ENCODE peak calls at places on chromosome 12, in nine cellular contexts. One of them, this sample, is unnamed. For H3K4me1, the result is how much of the 10 kb centered on the place peaks cover.

GRCh38 chr12:130680451-130680990 is 35.6 kb downstream of the RIMBP2 start:
- DNase-seq in lower lobe of right lung: no peak
- DNase-seq in IMR-90: no peak
- DNase-seq in thoracic aorta: no peak
- DNase-seq in MM.1S: no peak
- DNase-seq in body of pancreas: no peak
- DNase-seq in mesenchymal stem cell: no peak
- DNase-seq in aorta: no peak
- DNase-seq in H9: no peak
- DNase-seq in this sample: no peak

GRCh38 chr12:29088611-29089219 is 60.4 kb upstream of the FAR2 start:
- DNase-seq in lower lobe of right lung: no peak
- DNase-seq in IMR-90: peak
- DNase-seq in thoracic aorta: no peak
- DNase-seq in MM.1S: peak
- DNase-seq in body of pancreas: no peak
- DNase-seq in mesenchymal stem cell: peak
- DNase-seq in aorta: no peak
- DNase-seq in H9: no peak
- DNase-seq in this sample: no peak

GRCh38 chr12:128609861-128610260 is 213.9 kb downstream of the SLC15A4 start:
- DNase-seq in lower lobe of right lung: no peak
- DNase-seq in IMR-90: no peak
- DNase-seq in thoracic aorta: no peak
- DNase-seq in MM.1S: no peak
- DNase-seq in body of pancreas: no peak
- DNase-seq in mesenchymal stem cell: no peak
- DNase-seq in aorta: no peak
- DNase-seq in H9: peak
- DNase-seq in this sample: no peak

GRCh38 chr12:118925407-118926202 is 55.7 kb upstream of the SRRM4 start:
- DNase-seq in lower lobe of right lung: no peak
- DNase-seq in IMR-90: no peak
- DNase-seq in thoracic aorta: no peak
- DNase-seq in MM.1S: no peak
- DNase-seq in body of pancreas: no peak
- DNase-seq in mesenchymal stem cell: no peak
- DNase-seq in aorta: no peak
- DNase-seq in H9: no peak
- DNase-seq in this sample: peak

GRCh38 chr12:67681145-67681778 is 32.7 kb downstream of the DYRK2 start:
- DNase-seq in lower lobe of right lung: no peak
- DNase-seq in IMR-90: peak
- DNase-seq in thoracic aorta: peak
- DNase-seq in MM.1S: no peak
- DNase-seq in body of pancreas: no peak
- DNase-seq in mesenchymal stem cell: peak
- DNase-seq in aorta: no peak
- DNase-seq in H9: no peak
- DNase-seq in this sample: peak

GRCh38 chr12:116319851-116320621 is 42.5 kb upstream of the MED13L start:
- DNase-seq in lower lobe of right lung: no peak
- DNase-seq in IMR-90: peak
- DNase-seq in thoracic aorta: peak
- DNase-seq in MM.1S: peak
- DNase-seq in body of pancreas: peak
- DNase-seq in mesenchymal stem cell: peak
- DNase-seq in aorta: peak
- DNase-seq in H9: no peak
- DNase-seq in this sample: peak

GRCh38 chr12:124318336-124319020 is 23.6 kb downstream of the RFLNA start:
- DNase-seq in lower lobe of right lung: no peak
- DNase-seq in IMR-90: no peak
- DNase-seq in thoracic aorta: no peak
- DNase-seq in MM.1S: no peak
- DNase-seq in body of pancreas: no peak
- DNase-seq in mesenchymal stem cell: no peak
- DNase-seq in aorta: no peak
- DNase-seq in H9: peak
- DNase-seq in this sample: no peak

GRCh38 chr12:93060666-93061413 is 131.7 kb upstream of the EEA1 start:
- DNase-seq in lower lobe of right lung: no peak
- DNase-seq in IMR-90: peak
- DNase-seq in thoracic aorta: no peak
- DNase-seq in MM.1S: no peak
- DNase-seq in body of pancreas: no peak
- DNase-seq in mesenchymal stem cell: peak
- DNase-seq in aorta: no peak
- DNase-seq in H9: no peak
- DNase-seq in this sample: no peak

GRCh38 chr12:109529618-109530300 is 43.5 kb downstream of the MMAB start:
- DNase-seq in lower lobe of right lung: peak
- DNase-seq in IMR-90: no peak
- DNase-seq in thoracic aorta: no peak
- DNase-seq in MM.1S: no peak
- DNase-seq in body of pancreas: no peak
- DNase-seq in mesenchymal stem cell: peak
- DNase-seq in aorta: peak
- DNase-seq in H9: no peak
- DNase-seq in this sample: no peak

GRCh38 chr12:66636771-66637170 is 42.1 kb downstream of the GRIP1 start:
- DNase-seq in lower lobe of right lung: no peak
- DNase-seq in IMR-90: no peak
- DNase-seq in thoracic aorta: no peak
- DNase-seq in MM.1S: no peak
- DNase-seq in body of pancreas: peak
- DNase-seq in mesenchymal stem cell: peak
- DNase-seq in aorta: no peak
- DNase-seq in H9: no peak
- DNase-seq in this sample: no peak

GRCh38 chr12:66629138-66629880 is 49.6 kb downstream of the GRIP1 start:
- DNase-seq in lower lobe of right lung: no peak
- DNase-seq in IMR-90: no peak
- DNase-seq in thoracic aorta: no peak
- DNase-seq in MM.1S: no peak
- DNase-seq in body of pancreas: no peak
- DNase-seq in mesenchymal stem cell: no peak
- DNase-seq in aorta: no peak
- DNase-seq in H9: no peak
- DNase-seq in this sample: no peak

GRCh38 chr12:66637693-66638301 is 41.1 kb downstream of the GRIP1 start:
- DNase-seq in lower lobe of right lung: no peak
- DNase-seq in IMR-90: no peak
- DNase-seq in thoracic aorta: no peak
- DNase-seq in MM.1S: no peak
- DNase-seq in body of pancreas: no peak
- DNase-seq in mesenchymal stem cell: peak
- DNase-seq in aorta: no peak
- DNase-seq in H9: no peak
- DNase-seq in this sample: no peak

GRCh38 chr12:66638666-66639065 is 40.2 kb downstream of the GRIP1 start:
- DNase-seq in lower lobe of right lung: no peak
- DNase-seq in IMR-90: no peak
- DNase-seq in thoracic aorta: no peak
- DNase-seq in MM.1S: no peak
- DNase-seq in body of pancreas: no peak
- DNase-seq in mesenchymal stem cell: no peak
- DNase-seq in aorta: no peak
- DNase-seq in H9: no peak
- DNase-seq in this sample: no peak

DNA sequence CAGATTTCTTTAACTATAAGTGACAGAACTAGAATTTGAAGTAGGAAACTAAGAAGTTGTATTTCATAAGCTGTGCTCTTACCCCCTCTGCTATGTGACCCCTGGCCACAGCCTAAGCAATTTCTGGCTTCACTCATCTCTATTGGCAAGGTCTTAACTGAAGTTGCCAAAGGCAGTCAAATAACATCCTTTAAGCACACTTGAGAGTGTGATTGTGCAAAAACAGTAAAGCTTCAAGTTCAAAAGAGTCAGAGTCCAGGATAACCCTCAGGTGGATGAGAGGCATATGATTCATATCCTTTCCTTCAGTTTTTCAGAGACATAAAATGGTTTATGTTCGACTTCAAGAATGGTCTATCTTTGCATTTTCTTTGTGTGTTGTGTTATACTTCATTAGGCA is 45.2 kb downstream of the GRIP1 start:
- DNase-seq in lower lobe of right lung: no peak
- DNase-seq in IMR-90: no peak
- DNase-seq in thoracic aorta: no peak
- DNase-seq in MM.1S: no peak
- DNase-seq in body of pancreas: no peak
- DNase-seq in mesenchymal stem cell: no peak
- DNase-seq in aorta: no peak
- DNase-seq in H9: no peak
- DNase-seq in this sample: no peak
- H3K4me1 ChIP-seq in lower lobe of right lung: under half
- H3K4me1 ChIP-seq in IMR-90: under half
- H3K4me1 ChIP-seq in thoracic aorta: under half
- H3K4me1 ChIP-seq in MM.1S: under half
- H3K4me1 ChIP-seq in body of pancreas: under half
- H3K4me1 ChIP-seq in mesenchymal stem cell: under half
- H3K4me1 ChIP-seq in aorta: under half
- H3K4me1 ChIP-seq in H9: under half
- H3K4me1 ChIP-seq in this sample: under half

DNA sequence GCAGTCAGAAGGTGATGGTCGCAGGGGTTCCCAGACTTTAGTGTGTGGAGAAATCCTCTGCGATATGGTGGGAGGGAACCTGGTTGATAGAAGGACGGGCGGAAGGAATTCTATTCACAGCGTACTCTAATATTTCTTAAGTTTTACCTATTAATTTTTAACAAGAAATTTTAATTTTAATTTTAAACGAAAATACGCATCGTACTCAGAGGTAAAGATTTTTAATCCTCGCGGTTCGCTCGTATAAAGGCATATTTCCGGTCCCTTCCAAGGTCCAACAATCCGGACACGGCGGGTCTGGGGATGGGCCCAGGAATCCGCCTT is 338 bp upstream of the SLC48A1 start:
- DNase-seq in lower lobe of right lung: no peak
- DNase-seq in IMR-90: no peak
- DNase-seq in thoracic aorta: no peak
- DNase-seq in MM.1S: no peak
- DNase-seq in body of pancreas: no peak
- DNase-seq in mesenchymal stem cell: no peak
- DNase-seq in aorta: no peak
- DNase-seq in H9: no peak
- DNase-seq in this sample: no peak
- H3K4me1 ChIP-seq in lower lobe of right lung: half or more
- H3K4me1 ChIP-seq in IMR-90: under half
- H3K4me1 ChIP-seq in thoracic aorta: under half
- H3K4me1 ChIP-seq in MM.1S: under half
- H3K4me1 ChIP-seq in body of pancreas: under half
- H3K4me1 ChIP-seq in mesenchymal stem cell: under half
- H3K4me1 ChIP-seq in aorta: under half
- H3K4me1 ChIP-seq in H9: under half
- H3K4me1 ChIP-seq in this sample: under half

GRCh38 chr12:113220593-113221180 is 577 bp upstream of the TPCN1 start:
- DNase-seq in lower lobe of right lung: no peak
- DNase-seq in IMR-90: no peak
- DNase-seq in thoracic aorta: no peak
- DNase-seq in MM.1S: no peak
- DNase-seq in body of pancreas: no peak
- DNase-seq in mesenchymal stem cell: no peak
- DNase-seq in aorta: no peak
- DNase-seq in H9: no peak
- DNase-seq in this sample: no peak
- H3K4me1 ChIP-seq in lower lobe of right lung: half or more
- H3K4me1 ChIP-seq in IMR-90: under half
- H3K4me1 ChIP-seq in thoracic aorta: half or more
- H3K4me1 ChIP-seq in MM.1S: under half
- H3K4me1 ChIP-seq in body of pancreas: under half
- H3K4me1 ChIP-seq in mesenchymal stem cell: under half
- H3K4me1 ChIP-seq in aorta: under half
- H3K4me1 ChIP-seq in H9: under half
- H3K4me1 ChIP-seq in this sample: under half

GRCh38 chr12:20508962-20509361 is 140.6 kb downstream of the PDE3A start:
- DNase-seq in lower lobe of right lung: no peak
- DNase-seq in IMR-90: no peak
- DNase-seq in thoracic aorta: no peak
- DNase-seq in MM.1S: no peak
- DNase-seq in body of pancreas: no peak
- DNase-seq in mesenchymal stem cell: no peak
- DNase-seq in aorta: no peak
- DNase-seq in H9: no peak
- DNase-seq in this sample: no peak

GRCh38 chr12:20508362-20508761 is 140.0 kb downstream of the PDE3A start:
- DNase-seq in lower lobe of right lung: no peak
- DNase-seq in IMR-90: peak
- DNase-seq in thoracic aorta: no peak
- DNase-seq in MM.1S: no peak
- DNase-seq in body of pancreas: no peak
- DNase-seq in mesenchymal stem cell: no peak
- DNase-seq in aorta: no peak
- DNase-seq in H9: no peak
- DNase-seq in this sample: no peak

GRCh38 chr12:20507061-20507460 is 138.7 kb downstream of the PDE3A start:
- DNase-seq in lower lobe of right lung: no peak
- DNase-seq in IMR-90: no peak
- DNase-seq in thoracic aorta: no peak
- DNase-seq in MM.1S: peak
- DNase-seq in body of pancreas: no peak
- DNase-seq in mesenchymal stem cell: no peak
- DNase-seq in aorta: no peak
- DNase-seq in H9: no peak
- DNase-seq in this sample: no peak

GRCh38 chr12:20505056-20505455 is 136.7 kb downstream of the PDE3A start:
- DNase-seq in lower lobe of right lung: no peak
- DNase-seq in IMR-90: peak
- DNase-seq in thoracic aorta: no peak
- DNase-seq in MM.1S: no peak
- DNase-seq in body of pancreas: no peak
- DNase-seq in mesenchymal stem cell: no peak
- DNase-seq in aorta: no peak
- DNase-seq in H9: no peak
- DNase-seq in this sample: no peak

DNA sequence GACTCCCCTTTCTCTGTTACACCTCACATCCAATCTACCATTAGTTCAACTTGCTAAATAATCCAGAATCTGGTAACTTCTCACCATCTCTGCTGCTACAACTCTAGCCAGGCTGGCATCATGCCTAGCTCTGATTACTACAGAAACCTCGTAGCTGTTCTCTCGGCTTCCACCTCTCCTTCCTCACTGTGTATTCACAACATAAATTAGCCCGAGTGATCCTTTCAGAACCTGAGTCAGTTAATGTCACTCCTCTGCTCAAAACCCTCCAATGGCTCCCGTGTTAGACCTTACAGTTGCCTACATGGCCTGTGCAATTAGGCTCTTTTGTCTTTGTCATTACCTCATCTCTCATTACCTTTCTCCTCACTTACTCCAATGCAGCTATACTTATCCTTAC is 139.4 kb downstream of the PDE3A start:
- DNase-seq in lower lobe of right lung: no peak
- DNase-seq in IMR-90: no peak
- DNase-seq in thoracic aorta: no peak
- DNase-seq in MM.1S: no peak
- DNase-seq in body of pancreas: no peak
- DNase-seq in mesenchymal stem cell: no peak
- DNase-seq in aorta: no peak
- DNase-seq in H9: no peak
- DNase-seq in this sample: no peak
- H3K4me1 ChIP-seq in lower lobe of right lung: under half
- H3K4me1 ChIP-seq in IMR-90: under half
- H3K4me1 ChIP-seq in thoracic aorta: under half
- H3K4me1 ChIP-seq in MM.1S: under half
- H3K4me1 ChIP-seq in body of pancreas: under half
- H3K4me1 ChIP-seq in mesenchymal stem cell: under half
- H3K4me1 ChIP-seq in aorta: under half
- H3K4me1 ChIP-seq in H9: under half
- H3K4me1 ChIP-seq in this sample: under half

GRCh38 chr12:12507121-12507520 is 55.5 kb downstream of the DUSP16 start:
- DNase-seq in lower lobe of right lung: no peak
- DNase-seq in IMR-90: no peak
- DNase-seq in thoracic aorta: no peak
- DNase-seq in MM.1S: no peak
- DNase-seq in body of pancreas: no peak
- DNase-seq in mesenchymal stem cell: peak
- DNase-seq in aorta: no peak
- DNase-seq in H9: no peak
- DNase-seq in this sample: no peak
- H3K4me1 ChIP-seq in lower lobe of right lung: under half
- H3K4me1 ChIP-seq in IMR-90: under half
- H3K4me1 ChIP-seq in thoracic aorta: under half
- H3K4me1 ChIP-seq in MM.1S: under half
- H3K4me1 ChIP-seq in body of pancreas: under half
- H3K4me1 ChIP-seq in mesenchymal stem cell: under half
- H3K4me1 ChIP-seq in aorta: under half
- H3K4me1 ChIP-seq in H9: under half
- H3K4me1 ChIP-seq in this sample: under half